ENCODE peak calls at places on chromosomes 13 and 19, in five cellular contexts. Z is HFFc6, P is tibial nerve, J is cardiac fibroblast, T is fibroblast of mammary gland. M is an unnamed sample.
A peak's percentile ranks its signal among the peaks of the same experiment; 100 is the strongest.

GRCh38 chr19:38049105-38049649 is 142.2 kb downstream of the SIPA1L3 start:
- DNase-seq in Z (peak; percentile 57), P (no peak), J (peak; percentile 68), T (peak; percentile 48), M (peak; percentile 43)

GRCh38 chr19:44972802-44973201 is 17.6 kb downstream of the CLPTM1 start:
- DNase-seq in Z (no peak), P (no peak), J (no peak), T (no peak), M (no peak)

GRCh38 chr13:25167775-25168174 is 4.3 kb downstream of the AMER2 start:
- DNase-seq in Z (no peak), P (no peak), J (no peak), T (no peak), M (no peak)

GRCh38 chr13:76711515-76712182 is 174.6 kb downstream of the KCTD12 start:
- DNase-seq in Z (peak; percentile 85), P (no peak), J (peak; percentile 95), T (peak; percentile 91), M (peak; percentile 89)

GRCh38 chr13:82257790-82258507 is 1624.3 kb downstream of the SLITRK1 start:
- DNase-seq in Z (no peak), P (no peak), J (no peak), T (no peak), M (no peak)

GRCh38 chr13:78604782-78605611 is 1.6 kb upstream of the POU4F1 start:
- DNase-seq in Z (no peak), P (no peak), J (no peak), T (peak; percentile 26), M (no peak)

GRCh38 chr13:101785858-101786257 is 333.4 kb downstream of the ITGBL1 start:
- DNase-seq in Z (peak; percentile 17), P (no peak), J (peak; percentile 27), T (peak; percentile 28), M (peak; percentile 64)

GRCh38 chr13:23020246-23020843 is 160.4 kb upstream of the SGCG start:
- DNase-seq in Z (peak; percentile 30), P (peak; percentile 39), J (peak; percentile 68), T (peak; percentile 69), M (peak; percentile 13)

GRCh38 chr19:13894552-13894951 is 11.4 kb downstream of the BRME1 start:
- DNase-seq in Z (no peak), P (no peak), J (no peak), T (no peak), M (no peak)

GRCh38 chr13:36509369-36509768 is 77.1 kb downstream of the CCNA1 start:
- DNase-seq in Z (no peak), P (no peak), J (no peak), T (no peak), M (no peak)

GRCh38 chr19:49127674-49128544 is 8.6 kb downstream of the PPFIA3 start:
- DNase-seq in Z (peak; percentile 94), P (peak; percentile 87), J (peak; percentile 98), T (peak; percentile 94), M (peak; percentile 98)
- TF ChIP-seq CTCF in Z (no peak), P (no peak), J (peak; percentile 4), T (no peak), M (no peak)

GRCh38 chr13:44989071-44989889 is at the start of the genes GPALPP1 and NUFIP1:
- DNase-seq in Z (peak; percentile 95), P (peak; percentile 81), J (peak; percentile 95), T (peak; percentile 94), M (peak; percentile 97)
- TF ChIP-seq CTCF in Z (peak; percentile 53), P (no peak), J (no peak), T (no peak), M (peak; percentile 2)

GRCh38 chr13:93233997-93234416 is 7.4 kb downstream of the GPC6 start:
- DNase-seq in Z (no peak), P (no peak), J (no peak), T (no peak), M (no peak)
- TF ChIP-seq CTCF in Z (peak; percentile 40), P (no peak), J (no peak), T (peak; percentile 29), M (peak; percentile 2)

DNA sequence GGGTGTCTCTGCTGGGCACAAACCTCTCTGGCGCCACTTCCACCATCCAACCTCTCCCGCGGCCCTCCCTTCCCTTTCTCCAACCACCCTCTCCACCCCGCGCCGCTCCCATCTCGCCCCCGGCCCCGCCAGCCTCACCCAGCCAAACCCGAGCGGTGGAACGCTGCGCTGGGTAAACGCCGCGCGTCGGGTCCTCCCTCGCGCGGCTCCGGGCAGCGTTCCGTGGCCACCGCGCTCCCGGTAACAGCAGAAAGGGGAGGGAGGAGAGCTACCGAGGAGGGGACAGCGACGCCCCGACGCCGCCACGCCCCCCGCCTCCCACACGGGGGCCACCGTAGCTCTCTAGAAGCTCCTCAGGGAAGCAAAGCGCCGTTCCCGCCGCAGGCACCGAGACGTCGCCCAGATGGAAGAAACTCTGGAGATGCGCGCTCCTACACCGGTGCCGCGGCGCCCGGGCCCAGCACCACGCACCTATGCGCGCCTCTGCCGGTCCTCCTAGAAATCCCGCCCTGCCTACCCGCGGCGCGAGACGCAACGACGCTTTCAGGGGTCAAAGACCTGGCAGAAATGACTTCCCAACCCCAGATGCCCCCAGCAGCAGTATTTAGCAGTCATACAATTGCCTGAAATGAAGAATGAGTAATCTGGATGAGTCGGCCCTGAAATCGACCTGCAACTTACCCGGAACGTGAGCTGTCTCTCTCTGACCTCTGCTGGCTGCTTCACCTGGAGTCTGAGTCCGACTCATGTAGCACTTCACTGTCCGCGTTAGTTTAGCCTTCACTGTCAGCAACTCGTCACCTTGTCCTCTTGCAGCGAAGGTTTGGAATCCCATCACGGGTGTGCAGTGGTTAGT is at the start of gene RUBCNL:
- DNase-seq in Z (no peak), P (no peak), J (peak; percentile 51), T (peak; percentile 64), M (peak; percentile 62)
- TF ChIP-seq CTCF in Z (no peak), P (no peak), J (no peak), T (no peak), M (no peak)

DNA sequence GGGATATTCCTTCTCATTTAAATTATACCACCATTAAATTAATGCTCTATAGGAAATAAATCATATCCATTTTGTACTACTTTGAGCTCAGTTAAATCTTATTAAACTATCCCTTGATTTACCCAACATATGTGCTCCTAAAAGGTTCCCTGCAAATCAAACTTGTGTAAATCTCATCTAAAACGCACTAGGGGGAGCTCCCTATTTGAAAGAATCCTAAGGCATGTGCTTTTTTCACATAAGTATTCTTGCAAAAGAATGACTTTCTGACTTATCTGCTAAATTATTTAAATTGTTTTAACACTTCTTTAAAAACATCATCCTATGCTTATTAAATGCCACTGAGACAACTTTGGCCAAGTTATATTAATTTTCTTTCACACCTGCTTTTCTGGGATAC is 7.9 kb downstream of the INTS6 start:
- DNase-seq in Z (peak; percentile 32), P (no peak), J (peak; percentile 73), T (peak; percentile 72), M (peak; percentile 62)
- TF ChIP-seq CTCF in Z (peak; percentile 73), P (no peak), J (no peak), T (peak; percentile 44), M (peak; percentile 28)

DNA sequence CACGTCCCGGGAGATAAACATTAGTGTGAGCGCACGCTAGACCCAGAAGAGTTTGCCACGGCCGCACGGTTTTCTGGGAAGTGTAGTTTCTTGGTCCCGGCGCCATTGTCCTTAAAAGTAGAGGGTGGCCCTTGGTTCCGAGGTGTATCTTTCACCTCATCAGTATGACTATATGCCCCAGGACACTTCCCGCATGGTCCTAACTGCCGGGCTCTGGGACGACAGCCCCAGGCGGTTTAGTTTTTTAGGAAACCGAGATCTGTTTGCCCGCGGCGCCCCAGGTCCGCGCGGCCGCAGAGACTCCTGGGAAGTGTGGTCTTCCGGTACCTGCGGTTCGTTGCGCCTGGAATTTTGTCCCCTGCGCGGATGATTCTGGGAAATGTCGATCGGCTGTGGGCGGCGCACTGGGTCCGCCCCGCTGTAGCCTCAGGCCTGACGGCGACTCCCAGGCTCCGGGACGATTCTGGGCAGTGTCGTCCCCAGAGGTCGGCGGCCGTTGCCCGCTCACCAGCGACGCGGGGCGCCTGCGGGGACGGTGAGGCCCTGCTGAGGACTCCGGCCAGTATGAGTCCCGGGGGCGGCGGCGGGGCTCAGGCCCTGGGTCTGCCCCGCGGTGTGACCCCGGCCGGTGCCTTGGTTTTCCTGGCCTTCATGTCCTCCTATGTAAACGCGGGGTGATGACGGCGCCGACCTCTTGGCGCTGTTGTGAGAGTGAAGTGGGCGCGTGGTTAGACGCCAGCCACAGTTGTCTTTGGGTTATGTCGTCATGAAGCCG is at the start of gene ZNF181:
- DNase-seq in Z (peak; percentile 84), P (peak; percentile 67), J (peak; percentile 93), T (peak; percentile 92), M (peak; percentile 95)
- TF ChIP-seq CTCF in Z (no peak), P (no peak), J (no peak), T (no peak), M (no peak)

GRCh38 chr19:35748106-35749020 is at the start of gene LIN37:
- DNase-seq in Z (peak; percentile 99), P (peak; percentile 99), J (peak; percentile 100), T (peak; percentile 99), M (peak; percentile 99)
- TF ChIP-seq CTCF in Z (peak; percentile 29), P (no peak), J (no peak), T (no peak), M (no peak)

GRCh38 chr19:29875931-29876330 is 64.1 kb downstream of the CCNE1 start:
- DNase-seq in Z (no peak), P (no peak), J (no peak), T (no peak), M (no peak)

GRCh38 chr19:29873024-29873800 is 61.4 kb downstream of the CCNE1 start:
- DNase-seq in Z (no peak), P (no peak), J (peak; percentile 20), T (no peak), M (no peak)

GRCh38 chr19:29871143-29871542 is 59.4 kb downstream of the CCNE1 start:
- DNase-seq in Z (no peak), P (no peak), J (no peak), T (no peak), M (no peak)

GRCh38 chr19:29873801-29874575 is 62.2 kb downstream of the CCNE1 start:
- DNase-seq in Z (no peak), P (no peak), J (no peak), T (no peak), M (no peak)

GRCh38 chr19:29872224-29872731 is 60.5 kb downstream of the CCNE1 start:
- DNase-seq in Z (no peak), P (no peak), J (peak; percentile 36), T (no peak), M (peak; percentile 24)
- TF ChIP-seq CTCF in Z (peak; percentile 39), P (no peak), J (no peak), T (no peak), M (no peak)

GRCh38 chr19:39320948-39321831 is 527 bp upstream of the LRFN1 start:
- DNase-seq in Z (no peak), P (no peak), J (no peak), T (no peak), M (no peak)

GRCh38 chr19:39324242-39324842 is 3.7 kb upstream of the LRFN1 start:
- DNase-seq in Z (no peak), P (no peak), J (no peak), T (no peak), M (no peak)

GRCh38 chr19:39319892-39320168 is 833 bp downstream of the LRFN1 start:
- DNase-seq in Z (no peak), P (no peak), J (no peak), T (no peak), M (no peak)

GRCh38 chr19:39319098-39319891 is 1.4 kb downstream of the LRFN1 start:
- DNase-seq in Z (no peak), P (no peak), J (no peak), T (no peak), M (no peak)

DNA sequence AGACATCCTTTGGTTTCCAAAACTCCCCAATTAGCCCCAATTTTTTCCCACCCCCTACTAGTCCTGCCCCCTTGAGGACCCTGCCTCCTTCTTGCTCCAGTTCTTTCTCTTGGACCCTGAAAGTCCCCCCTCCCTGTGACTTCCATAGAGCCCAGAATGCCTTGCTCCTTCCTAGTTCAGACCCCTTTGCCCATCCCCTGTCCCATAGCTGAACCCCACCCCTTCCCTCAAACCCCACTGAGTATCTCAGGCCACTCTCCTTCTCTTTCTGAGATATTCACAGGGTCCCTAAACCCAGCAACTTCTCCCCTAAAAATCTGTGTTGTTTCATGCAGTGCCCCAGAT is 1.1 kb upstream of the LRFN1 start:
- DNase-seq in Z (no peak), P (no peak), J (no peak), T (no peak), M (no peak)
- TF ChIP-seq CTCF in Z (no peak), P (no peak), J (no peak), T (no peak), M (no peak)